ENCODE peak calls at places on chromosomes 4 and X, in four cellular contexts. W is stomach; E is CD4-positive, CD25-positive, alpha-beta regulatory T cell; R is left lung. J is an unnamed sample. For H3K4me1, the result is how much of the 10 kb centered on the place peaks cover.

GRCh38 chr4:37928896-37929537 is 31.2 kb upstream of the PTTG2 start:
- DNase-seq in E (no peak), W (no peak), R (no peak), J (no peak)

GRCh38 chrX:101171883-101172400 is 47.6 kb upstream of the DRP2 start:
- DNase-seq in R (no peak), E (no peak), W (no peak), J (no peak)

GRCh38 chr4:75916091-75916661 is 13.9 kb upstream of the PPEF2 start:
- DNase-seq in R (no peak), W (no peak), E (no peak), J (no peak)

GRCh38 chrX:97597954-97598353 is 714.2 kb downstream of the RPA4 start:
- DNase-seq in E (no peak), R (no peak), W (no peak), J (no peak)

GRCh38 chr4:149063007-149063406 is 620.8 kb upstream of the NR3C2 start:
- DNase-seq in E (no peak), W (no peak), R (no peak), J (no peak)

GRCh38 chr4:185276036-185276435 is 66.6 kb downstream of the SNX25 start:
- DNase-seq in E (no peak), R (no peak), W (no peak), J (no peak)

GRCh38 chr4:56656346-56656643 is 24.8 kb downstream of the HOPX start:
- DNase-seq in W (peak), R (no peak), E (no peak), J (no peak)

GRCh38 chr4:1446502-1447153 is 40.4 kb upstream of the NKX1-1 start:
- DNase-seq in W (no peak), R (no peak), E (no peak), J (peak)

GRCh38 chr4:86221076-86221475 is 138.8 kb downstream of the MAPK10 start:
- DNase-seq in E (no peak), W (no peak), R (no peak), J (no peak)

GRCh38 chr4:89410687-89411086 is 103.1 kb upstream of the GPRIN3 start:
- DNase-seq in E (no peak), R (no peak), W (no peak), J (no peak)

GRCh38 chr4:99817310-99817885 is 771 bp downstream of the DAPP1 start:
- DNase-seq in W (no peak), E (no peak), R (no peak), J (no peak)

GRCh38 chr4:24974252-24974580 is 56.5 kb downstream of the LGI2 start:
- DNase-seq in R (no peak), E (no peak), W (no peak), J (peak)

GRCh38 chrX:154355776-154356140 is 18.7 kb downstream of the FLNA start:
- DNase-seq in E (no peak), R (no peak), W (no peak), J (no peak)

GRCh38 chrX:154358829-154359228 is 15.6 kb downstream of the FLNA start:
- DNase-seq in E (no peak), R (no peak), W (no peak), J (no peak)

GRCh38 chrX:154356596-154356995 is 17.8 kb downstream of the FLNA start:
- DNase-seq in E (no peak), R (no peak), W (no peak), J (no peak)

GRCh38 chrX:154358011-154358410 is 16.4 kb downstream of the FLNA start:
- DNase-seq in W (no peak), E (no peak), R (no peak), J (no peak)

GRCh38 chrX:154357205-154357604 is 17.2 kb downstream of the FLNA start:
- DNase-seq in W (no peak), R (no peak), E (no peak), J (no peak)
- H3K4me1 ChIP-seq in W (under half), R (under half), E (half or more), J (under half)

GRCh38 chrX:19886888-19887531 is 390 bp downstream of the SH3KBP1 start:
- DNase-seq in E (peak), W (peak), R (peak), J (peak)

GRCh38 chrX:19886375-19886774 is 1.0 kb downstream of the SH3KBP1 start:
- DNase-seq in R (no peak), W (no peak), E (no peak), J (no peak)

GRCh38 chrX:19883878-19884277 is 3.5 kb downstream of the SH3KBP1 start:
- DNase-seq in E (no peak), R (no peak), W (no peak), J (no peak)

GRCh38 chrX:19888419-19888879 is 1.0 kb upstream of the SH3KBP1 start:
- DNase-seq in W (no peak), R (no peak), E (peak), J (no peak)

DNA sequence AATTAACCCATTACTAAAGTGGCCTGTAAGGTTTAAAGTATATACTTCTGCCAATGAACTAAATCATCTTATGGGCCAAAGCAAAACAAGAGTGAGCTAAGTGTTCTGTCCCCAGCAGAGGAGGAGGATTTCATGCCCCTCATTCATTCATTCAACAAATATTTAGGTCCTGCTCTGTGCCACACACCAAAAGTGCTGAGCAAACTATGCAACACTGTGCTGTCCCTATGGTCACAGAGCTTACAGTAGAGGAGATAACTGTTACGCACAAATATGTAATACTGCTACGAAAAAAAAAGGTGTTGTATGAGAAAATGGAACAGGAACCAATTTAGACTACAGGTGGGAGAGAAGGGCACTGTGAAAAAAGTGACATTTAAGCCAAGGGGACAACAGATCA is 1.7 kb downstream of the SH3KBP1 start:
- DNase-seq in R (no peak), E (no peak), W (no peak), J (no peak)
- H3K4me3 ChIP-seq in R (no peak), E (peak), W (peak), J (no peak)

DNA sequence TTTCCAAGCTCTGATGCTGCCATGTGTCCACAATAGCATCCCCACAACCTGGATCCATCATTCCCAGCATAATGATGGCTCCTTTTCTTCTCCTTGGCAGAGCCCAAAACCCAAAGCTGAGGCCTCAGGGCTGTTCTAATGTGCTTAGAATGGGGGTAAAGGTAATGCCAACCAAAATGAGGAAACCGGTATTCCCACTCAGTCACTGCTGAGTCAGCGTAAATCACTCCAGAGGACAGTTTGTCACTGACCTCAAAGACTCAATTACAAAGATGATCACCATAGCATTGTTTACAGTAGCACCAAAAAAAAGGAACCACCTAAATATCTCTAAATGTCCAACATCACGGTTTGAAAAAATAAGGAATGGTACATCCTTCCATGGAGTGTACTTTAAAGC is 41.2 kb downstream of the OTOP1 start:
- DNase-seq in R (no peak), E (no peak), W (no peak), J (no peak)
- H3K4me1 ChIP-seq in R (under half), E (under half), W (under half), J (under half)

DNA sequence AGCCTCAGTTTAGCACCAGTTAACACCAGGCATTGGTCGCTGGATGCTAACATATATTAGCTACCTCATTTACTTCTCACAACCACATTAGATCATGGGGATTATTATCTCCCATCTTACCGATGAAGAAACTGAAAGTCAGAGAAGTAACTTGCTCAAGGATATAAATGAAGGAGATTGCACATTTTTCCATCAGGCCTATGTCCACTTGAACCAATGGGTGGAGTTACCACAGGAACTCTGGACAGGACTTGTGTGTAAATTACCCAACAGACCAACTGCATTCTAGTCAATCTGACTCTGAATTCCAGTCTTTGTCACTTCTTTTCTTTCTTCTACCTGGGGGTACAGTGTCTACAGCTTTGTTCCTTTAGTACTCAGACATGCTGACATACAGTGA is 1.8 kb downstream of the LNX1 start:
- DNase-seq in R (no peak), W (no peak), E (no peak), J (no peak)
- H3K4me3 ChIP-seq in R (no peak), W (peak), E (no peak), J (no peak)

GRCh38 chr4:145207934-145208333 is 27.5 kb upstream of the OTUD4 start:
- DNase-seq in W (no peak), R (no peak), E (no peak), J (no peak)
- H3K4me1 ChIP-seq in W (under half), R (under half), E (under half), J (under half)

GRCh38 chrX:53990201-53990600 is 54.1 kb downstream of the PHF8 start:
- DNase-seq in W (no peak), R (no peak), E (no peak), J (no peak)

GRCh38 chrX:53984895-53985294 is 59.4 kb downstream of the PHF8 start:
- DNase-seq in W (no peak), E (no peak), R (no peak), J (no peak)
- H3K4me3 ChIP-seq in W (no peak), E (no peak), R (no peak), J (no peak)

GRCh38 chr4:102809691-102810090 is 17.7 kb downstream of the UBE2D3 start:
- DNase-seq in R (no peak), E (no peak), W (no peak), J (no peak)

GRCh38 chr4:102808009-102808408 is 19.3 kb downstream of the UBE2D3 start:
- DNase-seq in R (no peak), W (no peak), E (no peak), J (no peak)

GRCh38 chr4:102807345-102807744 is 20.0 kb downstream of the UBE2D3 start:
- DNase-seq in R (no peak), E (no peak), W (no peak), J (no peak)

GRCh38 chr4:102809190-102809589 is 18.2 kb downstream of the UBE2D3 start:
- DNase-seq in E (no peak), R (no peak), W (no peak), J (no peak)
- H3K4me1 ChIP-seq in E (half or more), R (under half), W (half or more), J (under half)

GRCh38 chrX:30893206-30893605 is 4.2 kb upstream of the TAB3 start:
- DNase-seq in W (peak), E (no peak), R (no peak), J (no peak)
- H3K4me3 ChIP-seq in W (no peak), E (no peak), R (no peak), J (no peak)

J was measured in aorta.